ENCODE peak calls at places on chromosomes 4 and X, in nine cellular contexts. H, Y, G, P, K, O, E, F and L are unnamed samples.

GRCh38 chr4:5370286-5370685 is 319.0 kb downstream of the STK32B start:
- DNase-seq in H (no peak), Y (peak; percentile 90), G (peak; percentile 27), P (no peak), K (peak; percentile 8), O (no peak), E (no peak), F (no peak), L (peak; percentile 8)

GRCh38 chrX:20140410-20140809 is 1.2 kb downstream of the EIF1AX start:
- DNase-seq in H (no peak), Y (no peak), G (no peak), P (no peak), K (no peak), O (no peak), E (no peak), F (no peak), L (no peak)

GRCh38 chr4:62135565-62136156 is 935.5 kb downstream of the ADGRL3 start:
- DNase-seq in H (no peak), Y (peak; percentile 72), G (no peak), P (no peak), K (peak; percentile 9), O (no peak), E (no peak), F (no peak), L (no peak)

GRCh38 chrX:81957900-81958545 is 756.1 kb downstream of the SH3BGRL start:
- DNase-seq in H (no peak), Y (peak; percentile 50), G (peak; percentile 10), P (no peak), K (no peak), O (no peak), E (no peak), F (no peak), L (peak; percentile 2)

GRCh38 chrX:143648705-143649104 is 12.8 kb upstream of the SLITRK4 start:
- DNase-seq in H (no peak), Y (peak; percentile 73), G (no peak), P (no peak), K (no peak), O (no peak), E (no peak), F (no peak), L (no peak)

GRCh38 chr4:74021617-74022016 is 16.9 kb downstream of the CXCL3 start:
- DNase-seq in H (no peak), Y (no peak), G (no peak), P (no peak), K (no peak), O (no peak), E (no peak), F (no peak), L (no peak)

GRCh38 chr4:119521306-119521705 is 107.3 kb downstream of the PDE5A start:
- DNase-seq in H (no peak), Y (no peak), G (no peak), P (no peak), K (no peak), O (no peak), E (no peak), F (no peak), L (no peak)

GRCh38 chr4:145497199-145498149 is 15.8 kb downstream of the SMAD1 start:
- DNase-seq in H (no peak), Y (no peak), G (no peak), P (no peak), K (no peak), O (no peak), E (no peak), F (no peak), L (no peak)

GRCh38 chrX:41721590-41721989 is 2.4 kb upstream of the GPR82 start:
- DNase-seq in H (no peak), Y (no peak), G (no peak), P (no peak), K (no peak), O (no peak), E (no peak), F (no peak), L (no peak)

GRCh38 chrX:41716217-41716616 is 7.8 kb upstream of the GPR82 start:
- DNase-seq in H (no peak), Y (no peak), G (no peak), P (no peak), K (no peak), O (no peak), E (no peak), F (no peak), L (no peak)

GRCh38 chrX:41720125-41720780 is 3.7 kb upstream of the GPR82 start:
- DNase-seq in H (no peak), Y (no peak), G (peak; percentile 10), P (no peak), K (no peak), O (no peak), E (no peak), F (no peak), L (peak; percentile 58)

GRCh38 chrX:41716767-41717473 is 7.1 kb upstream of the GPR82 start:
- DNase-seq in H (no peak), Y (no peak), G (no peak), P (no peak), K (no peak), O (no peak), E (no peak), F (no peak), L (no peak)

GRCh38 chrX:41718481-41719245 is 5.3 kb upstream of the GPR82 start:
- DNase-seq in H (no peak), Y (no peak), G (no peak), P (no peak), K (peak; percentile 30), O (no peak), E (no peak), F (no peak), L (peak; percentile 28)
- H3K4me3 ChIP-seq in H (no peak overlapping the region), Y (no peak overlapping the region), G (no peak overlapping the region), P (no peak overlapping the region), K (no peak overlapping the region), O (no peak overlapping the region), E (no peak overlapping the region), F (no peak overlapping the region), L (no peak overlapping the region)

GRCh38 chr4:95183656-95184408 is 364.9 kb downstream of the UNC5C start:
- DNase-seq in H (no peak), Y (no peak), G (no peak), P (no peak), K (no peak), O (no peak), E (no peak), F (no peak), L (no peak)

GRCh38 chr4:95180531-95181315 is 368.1 kb downstream of the UNC5C start:
- DNase-seq in H (no peak), Y (no peak), G (no peak), P (no peak), K (no peak), O (no peak), E (no peak), F (no peak), L (no peak)

GRCh38 chr4:95178938-95179337 is 369.8 kb downstream of the UNC5C start:
- DNase-seq in H (no peak), Y (peak; percentile 10), G (no peak), P (no peak), K (no peak), O (no peak), E (no peak), F (no peak), L (peak; percentile 24)

DNA sequence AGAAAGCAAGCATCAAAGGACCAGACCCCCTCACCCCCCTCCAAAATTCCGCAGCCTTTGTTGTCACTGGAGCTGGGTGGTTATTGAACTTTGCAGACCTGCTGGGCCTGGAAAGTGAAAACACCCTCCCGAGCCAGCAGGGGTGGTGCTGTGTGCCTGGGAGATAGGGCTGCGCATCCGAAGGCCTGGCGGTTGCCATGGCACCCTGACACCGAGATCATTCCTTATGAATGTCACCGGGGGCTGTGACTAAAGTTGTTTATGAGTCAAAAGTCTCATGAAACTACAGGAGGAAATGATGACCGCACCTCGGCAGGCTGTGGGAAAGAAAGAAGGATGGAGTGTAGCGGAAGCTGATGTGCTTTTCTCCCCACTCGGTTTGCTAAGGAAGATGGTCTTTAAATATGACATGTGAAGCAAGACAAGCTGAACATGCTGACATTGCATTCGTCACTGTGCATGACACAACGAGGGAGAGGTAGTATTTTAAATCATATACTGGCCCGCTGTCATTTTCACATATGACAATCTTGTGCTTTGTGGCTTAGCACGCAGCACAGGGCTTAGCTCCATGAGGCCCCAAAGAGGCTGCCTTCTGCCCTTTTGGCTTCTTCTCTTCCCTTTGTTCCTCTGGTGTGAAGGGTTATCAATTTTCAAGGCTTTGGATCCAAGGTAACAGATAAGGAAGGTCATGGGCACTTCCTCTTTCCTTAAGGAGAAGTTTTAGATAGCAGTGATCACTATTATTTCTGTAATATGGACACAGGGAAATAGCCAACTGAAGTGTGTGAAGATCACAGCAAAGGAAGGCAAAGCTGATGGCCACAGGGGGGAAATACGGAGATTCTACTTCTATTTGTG is 367.1 kb downstream of the UNC5C start:
- DNase-seq in H (no peak), Y (peak; percentile 5), G (peak; percentile 24), P (no peak), K (peak; percentile 80), O (no peak), E (no peak), F (no peak), L (peak; percentile 69)
- TF ChIP-seq CTCF in H (no peak), Y (no peak), G (no peak), P (no peak), K (peak; percentile 30), O (no peak), E (no peak), F (no peak), L (peak; percentile 56)

DNA sequence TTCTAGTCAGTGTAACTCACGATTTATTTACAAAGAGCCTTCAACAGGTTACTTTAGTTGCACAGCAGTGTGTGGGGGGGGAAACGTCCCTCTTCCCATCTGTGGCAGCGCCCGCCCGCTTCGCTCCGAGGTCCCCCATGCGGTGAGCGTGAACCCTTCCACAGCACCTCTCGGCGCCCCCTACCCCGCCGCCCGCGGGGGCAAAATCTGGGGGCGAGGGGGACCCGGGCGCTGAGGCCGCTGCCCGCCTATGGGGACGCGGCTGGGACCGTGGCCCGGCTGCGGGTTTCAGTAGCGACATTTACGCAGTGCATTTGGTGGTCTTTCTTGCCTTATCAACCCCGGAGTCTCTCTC is 6.4 kb downstream of the NKX6-1 start:
- DNase-seq in H (no peak), Y (no peak), G (no peak), P (no peak), K (no peak), O (no peak), E (no peak), F (no peak), L (no peak)
- H3K4me3 ChIP-seq in H (no peak overlapping the region), Y (no peak overlapping the region), G (no peak overlapping the region), P (no peak overlapping the region), K (no peak overlapping the region), O (peak overlapping the region; percentile 18), E (no peak overlapping the region), F (no peak overlapping the region), L (no peak overlapping the region)

GRCh38 chrX:106964290-106964689 is 35.7 kb downstream of the MORC4 start:
- DNase-seq in H (no peak), Y (no peak), G (no peak), P (no peak), K (no peak), O (no peak), E (no peak), F (no peak), L (no peak)

GRCh38 chrX:106963111-106963510 is 36.9 kb downstream of the MORC4 start:
- DNase-seq in H (no peak), Y (no peak), G (no peak), P (no peak), K (no peak), O (no peak), E (no peak), F (no peak), L (no peak)

GRCh38 chrX:106955004-106955772 is 35.0 kb downstream of the CLDN2 start:
- DNase-seq in H (no peak), Y (peak; percentile 82), G (peak; percentile 47), P (no peak), K (peak; percentile 37), O (no peak), E (no peak), F (no peak), L (peak; percentile 59)

GRCh38 chrX:106957856-106958255 is 37.7 kb downstream of the CLDN2 start:
- DNase-seq in H (no peak), Y (no peak), G (no peak), P (no peak), K (no peak), O (no peak), E (no peak), F (no peak), L (no peak)

DNA sequence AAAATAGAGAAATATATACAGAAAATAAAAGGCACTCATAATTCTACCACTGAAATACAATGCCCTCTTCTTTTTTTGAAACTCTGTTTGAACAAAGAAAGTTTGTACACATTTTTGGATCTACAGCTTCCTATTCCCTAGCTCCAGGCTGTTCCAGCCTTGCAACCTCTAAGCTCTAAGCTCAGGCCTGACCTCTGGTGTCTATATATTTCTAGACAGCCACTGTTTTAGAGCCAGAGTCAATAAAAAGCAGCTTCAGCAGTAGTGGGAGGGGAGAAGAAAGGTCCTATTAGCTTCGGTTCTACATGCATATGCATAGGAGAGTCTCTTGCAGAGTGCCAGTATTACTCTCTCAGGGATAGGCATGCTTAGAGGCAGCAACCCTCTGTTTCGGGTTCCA is 39.7 kb downstream of the CLDN2 start:
- DNase-seq in H (no peak), Y (peak; percentile 64), G (peak; percentile 35), P (no peak), K (peak; percentile 56), O (no peak), E (no peak), F (no peak), L (peak; percentile 72)
- TF ChIP-seq CTCF in H (no peak), Y (peak; percentile 64), G (peak; percentile 37), P (no peak), K (peak; percentile 38), O (no peak), E (peak; percentile 25), F (no peak), L (peak; percentile 65)